ENCODE peak calls at places on chromosome 22, in ten cellular contexts. W is dorsolateral prefrontal cortex, O is pancreas, I is HCT116, E is foreskin keratinocyte, P is heart right ventricle, R is kidney, X is psoas muscle, Y is OCI-LY7, L is IMR-90. V is an unnamed sample.

GRCh38 chr22:49018601-49019000 is 809.1 kb downstream of the BRD1 start:
- DNase-seq in O (no peak), E (no peak), Y (no peak), X (no peak), I (no peak), P (no peak), L (no peak), W (peak), R (peak), V (no peak)

GRCh38 chr22:36931446-36931845 is 18.0 kb downstream of the CSF2RB start:
- DNase-seq in Y (no peak), E (no peak), I (no peak), X (no peak), O (no peak), P (no peak), W (no peak), L (no peak), R (no peak), V (no peak)

GRCh38 chr22:48721394-48721666 is 1106.3 kb downstream of the BRD1 start:
- DNase-seq in E (no peak), I (no peak), Y (no peak), O (no peak), X (no peak), L (no peak), R (no peak), P (no peak), W (no peak), V (no peak)

GRCh38 chr22:36027960-36028645 is 521 bp downstream of the RBFOX2 start:
- DNase-seq in L (no peak), P (no peak), X (peak), Y (peak), E (no peak), O (no peak), W (no peak), R (peak), I (no peak), V (peak)

GRCh38 chr22:41240377-41241132 is at the start of gene CHADL:
- DNase-seq in E (no peak), O (no peak), R (no peak), W (peak), L (no peak), P (no peak), Y (no peak), X (no peak), I (no peak), V (no peak)

GRCh38 chr22:47205562-47205961 is 443.1 kb downstream of the TBC1D22A start:
- DNase-seq in P (no peak), W (no peak), L (no peak), I (no peak), E (no peak), R (peak), Y (no peak), X (no peak), O (no peak), V (no peak)

GRCh38 chr22:10778296-10778814 is 4749.6 kb upstream of the OR11H1 start:
- DNase-seq in P (no peak), E (no peak), O (no peak), X (no peak), L (no peak), I (no peak), R (no peak), W (no peak), Y (no peak), V (no peak)

GRCh38 chr22:49767355-49768062 is 60.2 kb downstream of the BRD1 start:
- DNase-seq in E (peak), O (peak), X (peak), P (no peak), W (no peak), Y (peak), R (peak), I (peak), L (peak), V (no peak)

GRCh38 chr22:46754826-46755225 is 7.6 kb upstream of the TBC1D22A start:
- DNase-seq in X (no peak), P (no peak), Y (no peak), E (no peak), W (no peak), I (no peak), R (no peak), L (no peak), O (peak), V (no peak)

GRCh38 chr22:35984776-35985175 is 43.8 kb downstream of the RBFOX2 start:
- DNase-seq in Y (no peak), W (no peak), X (no peak), O (no peak), E (no peak), L (no peak), P (no peak), R (no peak), I (no peak), V (no peak)

GRCh38 chr22:37552560-37553163 is 7.6 kb upstream of the CDC42EP1 start:
- DNase-seq in Y (no peak), W (no peak), L (peak), X (peak), O (no peak), R (peak), P (peak), I (no peak), E (no peak), V (no peak)

GRCh38 chr22:29009148-29009547 is 52.5 kb downstream of the C22orf31 start:
- DNase-seq in E (no peak), L (no peak), I (no peak), P (no peak), R (no peak), O (no peak), X (no peak), W (no peak), Y (no peak), V (no peak)

GRCh38 chr22:31400023-31400397 is 606 bp downstream of the DRG1 start:
- DNase-seq in R (no peak), Y (no peak), P (no peak), X (no peak), I (no peak), O (no peak), W (no peak), E (peak), L (peak), V (no peak)

GRCh38 chr22:39242809-39243442 is 1.9 kb downstream of the PDGFB start:
- DNase-seq in I (no peak), R (no peak), Y (no peak), O (peak), P (no peak), E (peak), X (no peak), L (no peak), W (no peak), V (peak)

DNA sequence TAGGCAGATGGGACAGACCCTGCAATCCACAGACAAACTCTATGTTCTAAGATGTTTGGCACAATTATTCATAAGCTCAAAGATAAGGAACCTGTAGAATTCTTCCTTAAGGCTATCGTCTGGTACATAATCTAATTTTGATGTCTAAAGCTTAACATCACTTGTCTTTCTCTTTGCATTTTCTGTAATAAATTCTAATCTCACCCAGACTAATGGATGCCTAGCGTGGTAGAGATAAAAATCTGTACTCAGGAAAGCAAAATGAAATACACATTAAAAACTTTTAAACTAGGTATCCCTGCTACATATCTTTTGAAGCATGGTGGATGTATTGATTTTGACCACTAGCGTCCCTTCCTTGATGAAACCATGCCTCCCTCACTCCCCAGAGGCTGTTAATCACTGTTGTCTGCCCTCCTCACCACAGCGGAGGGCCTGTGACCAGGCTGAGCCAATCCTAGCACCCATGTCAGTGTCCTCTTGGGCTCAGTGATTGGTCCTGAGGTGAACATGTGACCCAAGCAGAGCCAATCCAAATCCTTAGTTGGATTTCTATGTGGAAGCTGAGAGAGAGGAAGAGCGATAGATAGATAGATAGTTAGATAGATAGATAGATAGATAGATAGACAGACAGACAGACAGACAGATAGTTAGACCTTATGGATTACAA is 82.2 kb upstream of the GRK3 start:
- DNase-seq in P (no peak), L (no peak), R (no peak), W (no peak), E (no peak), X (no peak), O (no peak), I (no peak), Y (no peak), V (no peak)
- H3K27ac ChIP-seq in P (no peak), L (no peak), R (no peak), W (peak), E (no peak), X (no peak), O (no peak), I (no peak), Y (no peak), V (no peak)

GRCh38 chr22:25960375-25960774 is 208.9 kb upstream of the SEZ6L start:
- DNase-seq in E (no peak), Y (no peak), R (no peak), X (no peak), I (no peak), O (no peak), L (no peak), P (no peak), W (no peak), V (no peak)
- TF ChIP-seq CTCF in E (no peak), Y (no peak), R (no peak), X (no peak), I (no peak), O (no peak), L (no peak), P (no peak), W (no peak), V (no peak)

GRCh38 chr22:44605486-44605885 is 96.5 kb upstream of the PRR5 start:
- DNase-seq in L (no peak), I (no peak), Y (no peak), E (no peak), X (no peak), O (no peak), R (no peak), P (no peak), W (no peak), V (no peak)
- H3K27ac ChIP-seq in L (no peak), I (no peak), Y (no peak), E (no peak), X (no peak), O (no peak), R (no peak), P (no peak), W (no peak), V (no peak)

GRCh38 chr22:17119481-17120202 is 1.5 kb downstream of the TMEM121B start:
- DNase-seq in P (peak), L (no peak), I (no peak), X (no peak), R (no peak), O (peak), W (no peak), E (no peak), Y (no peak), V (no peak)

GRCh38 chr22:17118342-17118741 is 2.8 kb downstream of the TMEM121B start:
- DNase-seq in I (no peak), X (no peak), R (no peak), E (no peak), P (no peak), W (no peak), O (no peak), L (no peak), Y (no peak), V (no peak)

GRCh38 chr22:17120281-17120680 is 879 bp downstream of the TMEM121B start:
- DNase-seq in E (no peak), I (no peak), L (peak), P (peak), X (peak), O (peak), W (no peak), Y (no peak), R (peak), V (peak)

GRCh38 chr22:17120711-17121234 is 387 bp downstream of the TMEM121B start:
- DNase-seq in O (no peak), Y (no peak), L (no peak), R (no peak), I (no peak), W (no peak), X (no peak), P (no peak), E (no peak), V (no peak)

DNA sequence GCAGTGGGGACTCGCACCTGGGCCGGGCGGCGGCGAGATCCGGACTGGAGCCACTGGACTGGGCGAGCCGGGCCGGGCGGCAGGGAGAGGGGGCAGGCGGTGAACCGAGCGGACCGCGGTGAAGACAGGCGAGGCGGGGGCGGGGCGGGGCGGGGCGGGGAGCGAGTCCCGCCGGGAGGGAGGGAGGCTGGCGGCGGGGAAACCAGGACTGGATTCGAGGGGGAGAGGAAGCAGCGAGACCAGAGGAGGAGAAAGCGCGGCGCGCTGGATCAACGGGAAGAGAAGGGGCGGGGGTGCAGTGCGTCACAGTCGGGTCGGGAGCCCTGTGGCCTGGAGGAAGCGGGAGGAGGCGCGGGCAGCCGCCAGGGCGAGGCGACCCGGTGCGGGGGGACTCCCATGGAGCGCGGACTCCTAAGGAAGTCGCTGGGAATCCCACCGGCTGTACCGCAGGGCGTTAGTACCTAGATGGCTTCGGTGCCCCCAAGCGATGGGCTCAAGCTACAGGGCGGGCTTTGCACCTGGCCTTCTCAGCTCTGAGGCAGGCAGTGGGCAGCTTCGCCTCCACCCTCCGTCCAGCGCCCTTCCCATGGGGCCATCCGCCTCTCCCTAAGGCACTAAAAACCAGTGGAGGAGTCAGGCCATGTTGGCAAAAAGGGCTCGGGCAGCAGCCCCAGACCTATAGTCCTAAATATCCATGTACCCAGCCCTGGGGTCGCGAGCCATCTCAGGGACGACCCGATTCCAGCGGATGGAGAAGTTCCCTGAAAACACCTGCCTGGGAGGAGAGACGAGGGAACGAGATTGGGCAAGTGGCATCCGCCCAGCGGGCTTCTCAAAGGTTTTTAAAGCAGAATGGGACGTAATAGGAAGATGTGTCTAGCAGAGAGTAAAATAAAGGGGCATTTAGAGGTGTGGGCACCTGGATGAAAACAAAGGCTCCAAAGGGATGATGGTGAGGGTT is at the start of gene TMEM121B:
- DNase-seq in P (peak), W (peak), X (peak), R (peak), L (peak), I (no peak), Y (no peak), O (peak), E (no peak), V (peak)
- TF ChIP-seq CTCF in P (no peak), W (no peak), X (no peak), R (no peak), L (no peak), I (no peak), Y (no peak), O (no peak), E (no peak), V (no peak)

DNA sequence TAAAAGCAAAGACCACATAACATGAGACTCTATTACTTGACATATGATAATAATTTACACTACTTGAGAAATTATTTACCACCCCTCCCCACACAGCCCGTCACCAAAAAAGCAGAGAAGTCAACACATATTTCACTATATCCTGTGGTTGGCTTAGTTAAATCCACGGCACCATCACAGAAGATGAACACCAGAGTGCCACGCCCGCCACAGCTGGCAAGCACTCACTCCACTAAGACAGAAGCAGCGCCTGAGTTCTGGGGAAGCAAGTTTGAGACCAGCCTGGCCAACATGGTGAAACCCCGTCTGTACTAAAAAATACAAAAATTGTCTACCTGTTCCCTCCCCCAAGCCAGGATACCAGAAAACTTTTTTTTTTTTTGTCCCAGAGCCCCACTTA is 53.1 kb downstream of the PACSIN2 start:
- DNase-seq in P (no peak), I (no peak), O (no peak), W (no peak), Y (no peak), R (no peak), L (no peak), X (no peak), E (no peak), V (no peak)
- H3K27ac ChIP-seq in P (peak), I (peak), O (no peak), W (peak), Y (no peak), R (peak), L (peak), X (no peak), E (no peak), V (peak)

GRCh38 chr22:44703269-44703870 is 1.4 kb downstream of the PRR5 start:
- DNase-seq in Y (no peak), I (no peak), L (no peak), X (no peak), P (no peak), W (no peak), E (no peak), O (no peak), R (no peak), V (no peak)
- TF ChIP-seq CTCF in Y (no peak), I (no peak), L (no peak), X (no peak), P (no peak), W (no peak), E (no peak), O (no peak), R (no peak), V (no peak)

GRCh38 chr22:19085233-19086043 is 36.8 kb downstream of the DGCR2 start:
- DNase-seq in X (no peak), P (no peak), O (no peak), W (no peak), I (no peak), R (no peak), L (peak), Y (peak), E (no peak), V (no peak)
- H3K27ac ChIP-seq in X (peak), P (no peak), O (no peak), W (no peak), I (peak), R (peak), L (no peak), Y (peak), E (no peak), V (peak)

DNA sequence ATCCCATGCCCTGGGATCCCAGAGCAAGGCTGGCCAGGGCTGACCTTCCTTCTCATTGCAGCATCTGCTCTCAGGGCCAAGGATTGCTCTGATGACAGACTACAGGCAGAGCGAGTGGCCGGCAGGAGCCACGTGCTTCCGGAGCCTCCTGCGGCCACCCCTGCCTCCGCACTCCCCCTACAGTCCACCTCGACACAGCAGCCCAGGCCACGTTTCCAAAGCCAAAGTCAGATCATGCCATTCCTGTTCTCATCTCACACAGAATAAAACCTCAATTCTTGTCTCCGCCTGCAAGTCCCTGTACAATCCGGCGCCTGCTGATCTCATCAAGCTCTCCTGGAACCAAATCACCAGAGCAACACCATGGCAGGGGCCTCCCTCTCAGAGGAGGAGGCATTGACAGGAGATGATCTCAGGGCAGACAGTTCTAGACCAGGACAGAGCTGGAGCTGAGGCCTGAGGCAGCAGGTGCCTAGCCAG is 20.9 kb upstream of the UPK3A start:
- DNase-seq in W (peak), R (peak), E (peak), Y (peak), O (peak), X (peak), I (peak), L (peak), P (peak), V (peak)
- TF ChIP-seq CTCF in W (peak), R (peak), E (peak), Y (peak), O (peak), X (peak), I (peak), L (peak), P (peak), V (peak)

GRCh38 chr22:33116846-33117547 is 58.8 kb upstream of the SYN3 start:
- DNase-seq in O (no peak), I (no peak), X (no peak), R (no peak), P (no peak), Y (peak), E (peak), W (no peak), L (no peak), V (peak)
- H3K27ac ChIP-seq in O (no peak), I (no peak), X (no peak), R (no peak), P (no peak), Y (no peak), E (peak), W (no peak), L (no peak), V (no peak)

GRCh38 chr22:43162412-43163150 is 11.2 kb downstream of the TSPO start:
- DNase-seq in O (no peak), X (no peak), W (no peak), L (no peak), R (peak), I (no peak), E (no peak), Y (no peak), P (no peak), V (no peak)

GRCh38 chr22:43160497-43161126 is 9.3 kb downstream of the TSPO start:
- DNase-seq in R (no peak), W (no peak), I (no peak), O (no peak), E (no peak), P (no peak), X (no peak), L (no peak), Y (no peak), V (no peak)

GRCh38 chr22:43158778-43159483 is 7.6 kb downstream of the TSPO start:
- DNase-seq in R (peak), X (no peak), P (no peak), W (no peak), E (no peak), L (no peak), O (no peak), Y (no peak), I (no peak), V (no peak)

GRCh38 chr22:43157874-43158546 is 6.7 kb downstream of the TSPO start:
- DNase-seq in O (no peak), R (peak), Y (no peak), P (no peak), I (no peak), W (no peak), L (no peak), E (no peak), X (no peak), V (no peak)

GRCh38 chr22:43159484-43160178 is 8.3 kb downstream of the TSPO start:
- DNase-seq in X (no peak), R (no peak), L (no peak), E (no peak), Y (no peak), W (no peak), I (no peak), O (no peak), P (no peak), V (no peak)
- TF ChIP-seq CTCF in X (no peak), R (no peak), L (peak), E (peak), Y (peak), W (no peak), I (peak), O (peak), P (peak), V (no peak)

V was measured in RWPE1.